ENCODE peak calls at places on chromosomes 6 and 20, in five cellular contexts. One of them, this sample, is unnamed. For H3K4me1, the result is how much of the 10 kb centered on the place peaks cover.

GRCh38 chr6:141667580-141668309 is 465.0 kb upstream of the GJE1 start:
- DNase-seq in CD8-positive, alpha-beta memory T cell: no peak
- DNase-seq in left ventricle myocardium inferior: no peak
- DNase-seq in astrocyte: peak
- DNase-seq in uterus: no peak
- DNase-seq in this sample: no peak

GRCh38 chr20:38569747-38570519 is 11.1 kb upstream of the ADIG start:
- DNase-seq in left ventricle myocardium inferior: no peak
- DNase-seq in astrocyte: no peak
- DNase-seq in CD8-positive, alpha-beta memory T cell: no peak
- DNase-seq in uterus: no peak
- DNase-seq in this sample: no peak

GRCh38 chr6:4405609-4406212 is 270.3 kb upstream of the ECI2 start:
- DNase-seq in uterus: no peak
- DNase-seq in CD8-positive, alpha-beta memory T cell: no peak
- DNase-seq in left ventricle myocardium inferior: no peak
- DNase-seq in astrocyte: no peak
- DNase-seq in this sample: no peak

GRCh38 chr20:11882651-11883050 is 35.0 kb upstream of the BTBD3 start:
- DNase-seq in CD8-positive, alpha-beta memory T cell: no peak
- DNase-seq in uterus: no peak
- DNase-seq in left ventricle myocardium inferior: no peak
- DNase-seq in astrocyte: no peak
- DNase-seq in this sample: no peak

GRCh38 chr6:46451343-46451742 is 39.9 kb downstream of the RCAN2 start:
- DNase-seq in left ventricle myocardium inferior: no peak
- DNase-seq in uterus: no peak
- DNase-seq in CD8-positive, alpha-beta memory T cell: no peak
- DNase-seq in astrocyte: no peak
- DNase-seq in this sample: no peak

GRCh38 chr6:154842828-154843227 is 109.6 kb downstream of the SCAF8 start:
- DNase-seq in left ventricle myocardium inferior: no peak
- DNase-seq in astrocyte: no peak
- DNase-seq in CD8-positive, alpha-beta memory T cell: no peak
- DNase-seq in uterus: no peak
- DNase-seq in this sample: no peak

GRCh38 chr20:61310954-61311353 is 58.9 kb downstream of the CDH4 start:
- DNase-seq in left ventricle myocardium inferior: no peak
- DNase-seq in uterus: no peak
- DNase-seq in CD8-positive, alpha-beta memory T cell: no peak
- DNase-seq in astrocyte: no peak
- DNase-seq in this sample: no peak

GRCh38 chr6:18477301-18477941 is 90.3 kb downstream of the RNF144B start:
- DNase-seq in CD8-positive, alpha-beta memory T cell: no peak
- DNase-seq in uterus: no peak
- DNase-seq in astrocyte: peak
- DNase-seq in left ventricle myocardium inferior: no peak
- DNase-seq in this sample: no peak

GRCh38 chr6:112153926-112154621 is 66.7 kb downstream of the FAM229B start:
- DNase-seq in left ventricle myocardium inferior: no peak
- DNase-seq in astrocyte: peak
- DNase-seq in CD8-positive, alpha-beta memory T cell: no peak
- DNase-seq in uterus: no peak
- DNase-seq in this sample: no peak

GRCh38 chr6:138844203-138844602 is 48.3 kb downstream of the ECT2L start:
- DNase-seq in astrocyte: peak
- DNase-seq in uterus: peak
- DNase-seq in CD8-positive, alpha-beta memory T cell: no peak
- DNase-seq in left ventricle myocardium inferior: peak
- DNase-seq in this sample: no peak
- H3K4me3 ChIP-seq in astrocyte: no peak
- H3K4me3 ChIP-seq in uterus: no peak
- H3K4me3 ChIP-seq in CD8-positive, alpha-beta memory T cell: no peak
- H3K4me3 ChIP-seq in left ventricle myocardium inferior: peak
- H3K4me3 ChIP-seq in this sample: no peak

DNA sequence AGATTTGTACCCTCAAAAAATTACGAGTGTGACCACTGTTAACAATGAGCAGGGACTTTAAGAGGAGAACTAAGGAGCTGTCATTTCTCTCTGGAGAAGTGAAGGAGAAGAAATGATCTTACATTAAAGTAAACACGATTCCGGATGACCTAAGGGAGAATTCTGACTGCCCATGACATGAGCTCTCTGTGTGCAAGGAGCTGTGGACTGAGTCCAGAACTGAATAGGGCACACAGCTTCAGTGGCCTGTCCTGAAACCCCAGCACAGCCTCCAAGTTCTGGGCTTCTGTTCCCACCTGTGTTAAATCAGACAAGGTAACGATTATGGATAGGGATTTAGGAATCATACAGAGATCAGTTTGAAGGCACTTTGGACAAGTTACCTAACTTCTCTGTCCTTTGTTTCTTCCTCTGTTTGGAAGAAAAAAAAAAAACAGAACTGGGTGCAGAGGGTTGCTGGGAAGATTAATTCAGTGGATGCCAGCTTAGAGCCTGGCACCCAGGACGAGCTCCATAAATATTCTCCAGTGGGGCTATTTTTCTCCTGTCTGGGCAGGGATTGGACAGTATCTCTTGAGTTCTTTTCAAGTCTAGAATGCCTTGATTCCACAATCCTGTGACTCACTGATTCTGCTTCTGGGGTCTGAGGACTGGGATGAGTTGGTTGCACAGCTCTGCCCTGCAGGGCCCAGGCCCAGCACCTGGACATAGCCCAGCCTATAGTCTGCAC is 65.7 kb downstream of the MRPL14 start:
- DNase-seq in uterus: no peak
- DNase-seq in CD8-positive, alpha-beta memory T cell: no peak
- DNase-seq in left ventricle myocardium inferior: no peak
- DNase-seq in astrocyte: peak
- DNase-seq in this sample: no peak
- H3K4me1 ChIP-seq in uterus: under half
- H3K4me1 ChIP-seq in CD8-positive, alpha-beta memory T cell: under half
- H3K4me1 ChIP-seq in left ventricle myocardium inferior: half or more
- H3K4me1 ChIP-seq in astrocyte: half or more
- H3K4me1 ChIP-seq in this sample: under half

DNA sequence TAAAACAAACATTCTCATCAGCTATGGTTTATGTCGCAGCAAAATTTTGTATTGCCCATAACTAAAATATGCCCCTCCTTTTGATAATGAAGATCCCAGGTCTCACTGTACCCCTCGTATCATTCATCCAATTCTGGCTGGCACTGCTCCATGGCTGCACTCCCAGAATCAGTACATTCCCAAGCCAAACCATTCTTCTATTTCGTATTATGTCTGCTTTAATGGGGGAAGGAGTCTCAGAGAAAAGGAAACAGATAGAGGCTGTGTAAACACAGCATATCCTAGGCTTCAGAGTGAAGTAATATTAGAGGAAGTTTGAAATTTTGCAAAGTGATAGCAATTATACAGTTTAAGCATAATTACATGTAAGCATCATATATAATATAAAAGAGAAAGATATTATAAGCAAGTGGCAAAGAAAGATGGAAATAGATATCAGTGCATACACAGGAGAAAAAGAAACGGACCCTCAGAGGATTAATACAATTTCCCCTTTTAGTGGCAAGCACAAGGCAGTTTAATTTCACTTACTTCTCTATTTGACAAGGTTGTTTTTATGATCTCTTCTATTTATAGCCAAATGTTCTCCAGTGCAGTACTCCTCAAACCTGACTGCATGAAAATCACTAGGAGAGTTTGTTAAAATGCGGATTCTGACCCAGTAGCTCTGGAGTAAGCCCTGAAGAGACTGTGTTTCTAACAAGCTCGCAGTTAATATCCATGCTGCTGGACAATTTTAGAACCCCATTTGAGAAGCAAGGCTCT is 56.5 kb upstream of the TENT5A start:
- DNase-seq in uterus: no peak
- DNase-seq in left ventricle myocardium inferior: peak
- DNase-seq in astrocyte: no peak
- DNase-seq in CD8-positive, alpha-beta memory T cell: no peak
- DNase-seq in this sample: no peak
- H3K4me3 ChIP-seq in uterus: peak
- H3K4me3 ChIP-seq in left ventricle myocardium inferior: peak
- H3K4me3 ChIP-seq in astrocyte: no peak
- H3K4me3 ChIP-seq in CD8-positive, alpha-beta memory T cell: no peak
- H3K4me3 ChIP-seq in this sample: no peak

GRCh38 chr6:7169296-7169721 is 61.5 kb downstream of the RREB1 start:
- DNase-seq in CD8-positive, alpha-beta memory T cell: no peak
- DNase-seq in uterus: peak
- DNase-seq in astrocyte: no peak
- DNase-seq in left ventricle myocardium inferior: peak
- DNase-seq in this sample: no peak
- H3K4me1 ChIP-seq in CD8-positive, alpha-beta memory T cell: under half
- H3K4me1 ChIP-seq in uterus: under half
- H3K4me1 ChIP-seq in astrocyte: under half
- H3K4me1 ChIP-seq in left ventricle myocardium inferior: half or more
- H3K4me1 ChIP-seq in this sample: under half

GRCh38 chr20:3842332-3842930 is 4.2 kb upstream of the MAVS start:
- DNase-seq in uterus: no peak
- DNase-seq in astrocyte: no peak
- DNase-seq in left ventricle myocardium inferior: no peak
- DNase-seq in CD8-positive, alpha-beta memory T cell: no peak
- DNase-seq in this sample: no peak
- H3K4me3 ChIP-seq in uterus: no peak
- H3K4me3 ChIP-seq in astrocyte: no peak
- H3K4me3 ChIP-seq in left ventricle myocardium inferior: no peak
- H3K4me3 ChIP-seq in CD8-positive, alpha-beta memory T cell: no peak
- H3K4me3 ChIP-seq in this sample: no peak

GRCh38 chr6:21996425-21997207 is 300.2 kb downstream of the PRL start:
- DNase-seq in astrocyte: peak
- DNase-seq in CD8-positive, alpha-beta memory T cell: no peak
- DNase-seq in uterus: no peak
- DNase-seq in left ventricle myocardium inferior: no peak
- DNase-seq in this sample: no peak
- H3K4me1 ChIP-seq in astrocyte: under half
- H3K4me1 ChIP-seq in CD8-positive, alpha-beta memory T cell: under half
- H3K4me1 ChIP-seq in uterus: under half
- H3K4me1 ChIP-seq in left ventricle myocardium inferior: under half
- H3K4me1 ChIP-seq in this sample: under half

DNA sequence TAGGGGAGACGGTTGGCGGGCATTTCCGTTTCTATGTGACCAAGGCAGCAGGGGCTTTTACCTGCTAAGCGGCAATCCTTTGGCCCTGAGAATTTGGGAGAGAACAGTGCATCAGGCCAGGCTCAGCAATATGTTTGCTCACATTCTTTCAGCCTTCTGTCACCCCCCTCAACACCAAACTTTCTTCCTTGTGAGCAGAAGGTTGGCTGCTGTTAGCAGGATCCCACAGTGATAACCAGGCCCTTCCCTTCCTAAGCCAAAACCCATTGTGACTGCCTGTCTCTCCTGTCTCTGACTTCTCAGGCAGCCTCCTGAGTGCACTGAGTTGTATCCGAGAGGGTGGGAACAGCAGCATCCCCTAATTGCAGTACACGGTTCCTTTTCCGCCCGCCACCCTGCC is 43.7 kb downstream of the STK35 start:
- DNase-seq in left ventricle myocardium inferior: no peak
- DNase-seq in uterus: no peak
- DNase-seq in astrocyte: peak
- DNase-seq in CD8-positive, alpha-beta memory T cell: no peak
- DNase-seq in this sample: no peak
- H3K4me3 ChIP-seq in left ventricle myocardium inferior: peak
- H3K4me3 ChIP-seq in uterus: no peak
- H3K4me3 ChIP-seq in astrocyte: no peak
- H3K4me3 ChIP-seq in CD8-positive, alpha-beta memory T cell: no peak
- H3K4me3 ChIP-seq in this sample: no peak

GRCh38 chr20:44748005-44748370 is 2.3 kb downstream of the KCNK15 start:
- DNase-seq in uterus: no peak
- DNase-seq in left ventricle myocardium inferior: no peak
- DNase-seq in CD8-positive, alpha-beta memory T cell: no peak
- DNase-seq in astrocyte: no peak
- DNase-seq in this sample: no peak
- H3K4me1 ChIP-seq in uterus: under half
- H3K4me1 ChIP-seq in left ventricle myocardium inferior: under half
- H3K4me1 ChIP-seq in CD8-positive, alpha-beta memory T cell: under half
- H3K4me1 ChIP-seq in astrocyte: under half
- H3K4me1 ChIP-seq in this sample: under half

GRCh38 chr20:33444797-33445560 is 1.4 kb upstream of the SNTA1 start:
- DNase-seq in left ventricle myocardium inferior: peak
- DNase-seq in astrocyte: no peak
- DNase-seq in CD8-positive, alpha-beta memory T cell: no peak
- DNase-seq in uterus: no peak
- DNase-seq in this sample: no peak
- H3K4me3 ChIP-seq in left ventricle myocardium inferior: peak
- H3K4me3 ChIP-seq in astrocyte: peak
- H3K4me3 ChIP-seq in CD8-positive, alpha-beta memory T cell: peak
- H3K4me3 ChIP-seq in uterus: no peak
- H3K4me3 ChIP-seq in this sample: peak

GRCh38 chr6:16750566-16750965 is 10.7 kb downstream of the ATXN1 start:
- DNase-seq in left ventricle myocardium inferior: no peak
- DNase-seq in uterus: no peak
- DNase-seq in astrocyte: no peak
- DNase-seq in CD8-positive, alpha-beta memory T cell: no peak
- DNase-seq in this sample: no peak

GRCh38 chr6:16747232-16748027 is 13.8 kb downstream of the ATXN1 start:
- DNase-seq in astrocyte: peak
- DNase-seq in left ventricle myocardium inferior: no peak
- DNase-seq in uterus: no peak
- DNase-seq in CD8-positive, alpha-beta memory T cell: no peak
- DNase-seq in this sample: no peak

GRCh38 chr6:16748028-16748319 is 13.3 kb downstream of the ATXN1 start:
- DNase-seq in astrocyte: no peak
- DNase-seq in left ventricle myocardium inferior: no peak
- DNase-seq in uterus: no peak
- DNase-seq in CD8-positive, alpha-beta memory T cell: no peak
- DNase-seq in this sample: no peak

GRCh38 chr6:16751251-16751946 is 9.9 kb downstream of the ATXN1 start:
- DNase-seq in astrocyte: peak
- DNase-seq in uterus: no peak
- DNase-seq in left ventricle myocardium inferior: no peak
- DNase-seq in CD8-positive, alpha-beta memory T cell: no peak
- DNase-seq in this sample: no peak

DNA sequence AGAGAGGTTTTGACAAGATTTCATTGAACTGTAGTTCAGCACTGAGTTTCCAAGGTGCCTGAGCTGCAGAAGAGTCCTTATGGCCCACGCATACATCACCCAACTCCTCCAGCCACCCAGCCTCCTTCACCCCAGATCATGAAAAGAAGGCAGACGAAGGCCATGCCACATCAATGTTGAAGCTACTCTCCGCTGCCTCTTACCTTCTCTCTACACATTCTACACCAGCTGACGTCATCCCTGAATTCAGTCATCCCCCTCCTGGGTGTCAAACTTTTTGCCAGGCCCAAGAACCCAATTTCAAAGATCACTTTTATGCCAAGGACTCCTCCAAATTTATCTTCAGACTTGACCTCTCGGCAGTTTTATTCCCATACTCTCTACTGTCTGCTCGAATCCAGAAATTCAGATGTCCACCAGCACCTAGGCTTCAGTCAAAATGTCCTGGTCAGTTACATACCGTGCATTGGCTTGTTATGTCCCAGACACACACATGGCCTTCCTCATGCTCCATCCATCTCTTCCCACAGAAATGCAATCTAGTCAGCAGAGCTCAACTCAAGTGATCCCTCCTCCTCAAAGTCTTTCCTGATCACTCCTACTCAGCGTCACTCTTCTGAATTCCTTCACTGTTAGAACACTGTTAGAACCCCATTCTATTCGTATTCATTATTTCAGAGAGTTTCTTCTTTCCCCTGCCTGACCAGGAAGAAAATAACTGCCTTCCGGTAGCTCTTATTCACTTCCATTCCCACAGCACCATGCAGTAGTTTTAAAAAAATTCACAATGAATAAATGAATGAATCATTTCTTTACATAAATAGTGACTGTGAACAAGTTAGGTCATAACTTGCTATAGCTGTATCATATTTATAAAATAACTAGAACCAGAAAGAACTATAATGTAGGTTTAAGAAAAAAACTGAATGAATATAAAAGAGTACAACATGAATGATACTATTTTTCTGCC is 11.5 kb downstream of the ATXN1 start:
- DNase-seq in uterus: no peak
- DNase-seq in left ventricle myocardium inferior: no peak
- DNase-seq in astrocyte: peak
- DNase-seq in CD8-positive, alpha-beta memory T cell: no peak
- DNase-seq in this sample: no peak
- H3K4me1 ChIP-seq in uterus: under half
- H3K4me1 ChIP-seq in left ventricle myocardium inferior: half or more
- H3K4me1 ChIP-seq in astrocyte: half or more
- H3K4me1 ChIP-seq in CD8-positive, alpha-beta memory T cell: under half
- H3K4me1 ChIP-seq in this sample: under half